ENCODE peak calls at places on chromosomes 12 and 14, in seven cellular contexts. Q is CD8-positive, alpha-beta memory T cell; U is esophagus muscularis mucosa; M is CD8-positive, alpha-beta T cell; A is dorsolateral prefrontal cortex; T is cardiac muscle cell; P is stomach. V is an unnamed sample.

GRCh38 chr12:3190101-3190500 is 112.9 kb downstream of the TSPAN9 start:
- DNase-seq in M (no peak), U (no peak), T (no peak), A (no peak), Q (no peak), P (no peak), V (no peak)

GRCh38 chr14:100654814-100655795 is 67.9 kb upstream of the BEGAIN start:
- DNase-seq in T (peak), Q (peak), P (peak), M (peak), A (no peak), U (no peak), V (no peak)

GRCh38 chr14:36661506-36662257 is at the start of gene PAX9:
- DNase-seq in T (peak), A (no peak), U (peak), P (peak), M (no peak), Q (no peak), V (no peak)

GRCh38 chr12:94202245-94203180 is 54.1 kb downstream of the PLXNC1 start:
- DNase-seq in P (no peak), U (no peak), A (no peak), Q (peak), T (no peak), M (no peak), V (no peak)

GRCh38 chr12:67290378-67290777 is 21.2 kb downstream of the CAND1 start:
- DNase-seq in T (no peak), P (no peak), U (no peak), A (no peak), Q (no peak), M (no peak), V (no peak)

GRCh38 chr14:69376439-69376838 is 21.7 kb downstream of the ERH start:
- DNase-seq in P (no peak), U (no peak), M (no peak), T (no peak), A (no peak), Q (no peak), V (no peak)

GRCh38 chr14:50000215-50001145 is 107.6 kb downstream of the ARF6 start:
- DNase-seq in T (peak), A (no peak), M (peak), P (peak), U (no peak), Q (peak), V (peak)

GRCh38 chr14:53430870-53431269 is 277.7 kb upstream of the DDHD1 start:
- DNase-seq in M (no peak), A (no peak), Q (no peak), P (no peak), U (no peak), T (no peak), V (no peak)

GRCh38 chr12:96483116-96483515 is 6.3 kb upstream of the CFAP54 start:
- DNase-seq in P (no peak), Q (no peak), M (no peak), U (no peak), A (no peak), T (no peak), V (no peak)

GRCh38 chr14:58048219-58048618 is 103.8 kb downstream of the ARMH4 start:
- DNase-seq in P (no peak), Q (no peak), U (no peak), M (no peak), T (peak), A (no peak), V (no peak)

GRCh38 chr14:96091941-96092411 is 52.8 kb downstream of the C14orf132 start:
- DNase-seq in Q (no peak), U (no peak), A (no peak), M (no peak), P (no peak), T (no peak), V (no peak)

GRCh38 chr14:55577229-55577628 is 2.8 kb upstream of the KTN1 start:
- DNase-seq in Q (no peak), P (no peak), U (no peak), A (no peak), T (no peak), M (no peak), V (no peak)

GRCh38 chr14:40417777-40418401 is 985.7 kb upstream of the FBXO33 start:
- DNase-seq in P (peak), M (no peak), A (no peak), U (no peak), Q (no peak), T (peak), V (no peak)

GRCh38 chr14:70654609-70655008 is 12.9 kb downstream of the TTC9 start:
- DNase-seq in Q (peak), P (no peak), T (no peak), A (no peak), U (no peak), M (no peak), V (no peak)

GRCh38 chr12:56838602-56839488 is 75.7 kb downstream of the HSD17B6 start:
- DNase-seq in U (no peak), M (no peak), T (no peak), Q (no peak), P (no peak), A (no peak), V (no peak)

GRCh38 chr12:3101309-3102022 is 24.3 kb downstream of the TSPAN9 start:
- DNase-seq in Q (no peak), U (no peak), A (no peak), T (no peak), P (no peak), M (no peak), V (no peak)

GRCh38 chr14:77457115-77457521 is 283 bp downstream of the VIPAS39 start:
- DNase-seq in P (no peak), Q (peak), U (no peak), M (no peak), T (peak), A (no peak), V (no peak)

GRCh38 chr14:75690010-75690409 is 29.0 kb downstream of the TTLL5 start:
- DNase-seq in M (no peak), U (no peak), T (no peak), P (no peak), Q (no peak), A (no peak), V (no peak)

GRCh38 chr12:129719426-129719825 is 184.4 kb downstream of the TMEM132D start:
- DNase-seq in U (peak), A (no peak), Q (no peak), M (no peak), P (no peak), T (no peak), V (no peak)

GRCh38 chr12:20272171-20272570 is 96.2 kb upstream of the PDE3A start:
- DNase-seq in M (no peak), A (no peak), Q (no peak), T (no peak), P (no peak), U (no peak), V (no peak)

GRCh38 chr12:48185181-48185919 is 1.9 kb downstream of the CCDC184 start:
- DNase-seq in Q (no peak), U (peak), A (peak), P (no peak), T (no peak), M (no peak), V (no peak)

GRCh38 chr14:71290301-71290700 is 383.0 kb downstream of the PCNX1 start:
- DNase-seq in A (no peak), Q (no peak), M (no peak), P (no peak), T (no peak), U (no peak), V (no peak)

GRCh38 chr14:66140213-66140918 is 345.8 kb upstream of the CCDC196 start:
- DNase-seq in U (no peak), T (no peak), M (no peak), A (no peak), Q (no peak), P (no peak), V (no peak)

GRCh38 chr14:54197369-54197768 is 199.4 kb upstream of the CDKN3 start:
- DNase-seq in T (no peak), M (no peak), Q (no peak), A (no peak), U (no peak), P (no peak), V (no peak)

GRCh38 chr12:57069522-57069921 is 9.1 kb downstream of the NEMP1 start:
- DNase-seq in T (peak), U (no peak), A (no peak), M (peak), Q (peak), P (peak), V (no peak)

GRCh38 chr14:32934891-32935633 is 3.6 kb upstream of the NPAS3 start:
- DNase-seq in P (no peak), T (peak), Q (no peak), M (no peak), U (no peak), A (no peak), V (no peak)

GRCh38 chr12:113888435-113888834 is 77.7 kb downstream of the RBM19 start:
- DNase-seq in P (no peak), Q (no peak), A (no peak), M (no peak), U (no peak), T (no peak), V (no peak)

GRCh38 chr12:122963928-122964240 is 2.4 kb downstream of the ABCB9 start:
- DNase-seq in A (peak), P (peak), U (no peak), M (no peak), T (no peak), Q (no peak), V (no peak)

GRCh38 chr14:89004195-89004594 is 179.7 kb downstream of the TTC8 start:
- DNase-seq in A (no peak), U (no peak), T (no peak), Q (no peak), P (no peak), M (no peak), V (no peak)

GRCh38 chr14:88995437-88996198 is 171.2 kb downstream of the TTC8 start:
- DNase-seq in P (no peak), Q (no peak), A (no peak), U (no peak), T (no peak), M (no peak), V (no peak)

GRCh38 chr14:88999137-88999536 is 174.7 kb downstream of the TTC8 start:
- DNase-seq in A (no peak), Q (no peak), T (no peak), P (no peak), U (no peak), M (no peak), V (no peak)

GRCh38 chr14:88998027-88998426 is 173.6 kb downstream of the TTC8 start:
- DNase-seq in M (no peak), P (no peak), Q (no peak), T (no peak), U (no peak), A (no peak), V (no peak)

GRCh38 chr14:89000007-89000942 is 175.8 kb downstream of the TTC8 start:
- DNase-seq in T (no peak), M (no peak), U (no peak), P (peak), A (no peak), Q (no peak), V (no peak)
- H3K27ac ChIP-seq in T (no peak), M (no peak), U (no peak), P (no peak), A (no peak), Q (no peak), V (no peak)

GRCh38 chr12:104973250-104973649 is 12.9 kb upstream of the NOPCHAP1 start:
- DNase-seq in A (no peak), U (no peak), Q (no peak), M (no peak), T (no peak), P (no peak), V (no peak)

GRCh38 chr12:104971276-104971675 is 13.2 kb upstream of the SLC41A2 start:
- DNase-seq in U (no peak), M (no peak), A (no peak), P (no peak), Q (no peak), T (no peak), V (no peak)

GRCh38 chr12:104976703-104977102 is 9.4 kb upstream of the NOPCHAP1 start:
- DNase-seq in M (no peak), A (no peak), U (no peak), P (no peak), Q (no peak), T (no peak), V (no peak)

GRCh38 chr12:104974626-104975290 is 11.4 kb upstream of the NOPCHAP1 start:
- DNase-seq in A (no peak), P (no peak), T (no peak), M (no peak), Q (no peak), U (no peak), V (no peak)

DNA sequence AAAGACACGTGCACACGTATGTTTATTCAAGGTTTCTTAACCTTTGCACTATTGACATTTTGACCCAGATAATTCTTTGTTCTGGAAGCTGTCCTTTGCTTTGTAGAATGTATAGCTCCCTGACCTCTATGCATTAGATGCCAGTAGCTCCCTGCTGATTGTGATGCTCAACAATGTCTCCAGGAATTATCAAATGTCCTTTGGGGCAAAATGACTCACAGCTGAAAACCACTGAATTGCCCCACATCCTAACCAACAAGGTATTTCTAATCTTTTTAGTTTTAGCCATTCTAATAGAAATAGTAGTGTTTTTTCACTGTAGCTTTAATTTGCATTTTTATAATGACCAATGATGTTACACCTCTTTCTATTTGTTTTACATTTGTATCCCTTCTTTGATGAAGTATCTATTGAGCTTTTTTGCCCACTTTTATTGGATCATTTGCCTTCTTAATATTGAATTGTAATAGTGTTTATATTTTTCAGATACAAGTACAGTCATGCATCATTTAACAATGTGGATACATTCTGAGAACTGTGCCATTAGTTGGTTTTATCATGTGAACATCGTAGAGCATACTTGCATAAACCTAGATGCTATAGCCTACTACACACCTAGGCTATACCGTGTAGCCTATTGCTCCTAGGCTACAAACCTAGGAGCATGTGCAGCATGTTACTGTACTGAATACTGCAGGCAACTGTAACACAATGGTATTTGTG is 10.3 kb upstream of the NOPCHAP1 start:
- DNase-seq in M (no peak), U (no peak), T (no peak), P (no peak), A (no peak), Q (no peak), V (no peak)
- H3K27ac ChIP-seq in M (no peak), U (no peak), T (no peak), P (no peak), A (no peak), Q (no peak), V (no peak)

GRCh38 chr12:77124767-77125166 is 59.4 kb upstream of the E2F7 start:
- DNase-seq in Q (no peak), U (no peak), A (no peak), M (no peak), T (no peak), P (no peak), V (no peak)

GRCh38 chr12:77120695-77121094 is 55.3 kb upstream of the E2F7 start:
- DNase-seq in Q (no peak), T (no peak), A (no peak), P (no peak), U (no peak), M (no peak), V (no peak)

GRCh38 chr12:77120156-77120555 is 54.8 kb upstream of the E2F7 start:
- DNase-seq in A (no peak), P (no peak), T (no peak), U (no peak), M (no peak), Q (no peak), V (no peak)

GRCh38 chr12:77122236-77122635 is 56.9 kb upstream of the E2F7 start:
- DNase-seq in P (no peak), A (no peak), T (no peak), U (no peak), M (no peak), Q (no peak), V (no peak)

DNA sequence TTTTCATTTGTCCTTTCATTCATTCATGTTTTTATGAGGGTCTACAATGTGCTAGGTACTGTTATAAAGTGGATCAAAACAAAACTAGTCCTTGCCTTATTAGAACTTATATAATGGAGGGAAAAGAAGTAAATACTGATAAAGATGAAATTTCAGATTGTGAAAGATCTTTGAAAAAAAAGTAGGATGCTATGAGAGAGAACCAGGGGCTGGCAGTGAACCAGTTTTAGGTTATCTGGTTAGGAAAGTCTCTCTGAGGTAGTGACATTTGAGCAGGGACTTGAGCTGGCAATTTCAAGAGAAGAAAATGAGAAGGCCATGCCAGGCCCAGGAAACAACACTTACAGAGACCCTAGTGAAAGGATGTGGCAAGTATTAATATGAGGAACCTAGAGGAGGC is 57.3 kb upstream of the E2F7 start:
- DNase-seq in U (no peak), A (no peak), Q (no peak), P (no peak), M (no peak), T (no peak), V (no peak)
- H3K27ac ChIP-seq in U (no peak), A (no peak), Q (no peak), P (no peak), M (no peak), T (no peak), V (no peak)

DNA sequence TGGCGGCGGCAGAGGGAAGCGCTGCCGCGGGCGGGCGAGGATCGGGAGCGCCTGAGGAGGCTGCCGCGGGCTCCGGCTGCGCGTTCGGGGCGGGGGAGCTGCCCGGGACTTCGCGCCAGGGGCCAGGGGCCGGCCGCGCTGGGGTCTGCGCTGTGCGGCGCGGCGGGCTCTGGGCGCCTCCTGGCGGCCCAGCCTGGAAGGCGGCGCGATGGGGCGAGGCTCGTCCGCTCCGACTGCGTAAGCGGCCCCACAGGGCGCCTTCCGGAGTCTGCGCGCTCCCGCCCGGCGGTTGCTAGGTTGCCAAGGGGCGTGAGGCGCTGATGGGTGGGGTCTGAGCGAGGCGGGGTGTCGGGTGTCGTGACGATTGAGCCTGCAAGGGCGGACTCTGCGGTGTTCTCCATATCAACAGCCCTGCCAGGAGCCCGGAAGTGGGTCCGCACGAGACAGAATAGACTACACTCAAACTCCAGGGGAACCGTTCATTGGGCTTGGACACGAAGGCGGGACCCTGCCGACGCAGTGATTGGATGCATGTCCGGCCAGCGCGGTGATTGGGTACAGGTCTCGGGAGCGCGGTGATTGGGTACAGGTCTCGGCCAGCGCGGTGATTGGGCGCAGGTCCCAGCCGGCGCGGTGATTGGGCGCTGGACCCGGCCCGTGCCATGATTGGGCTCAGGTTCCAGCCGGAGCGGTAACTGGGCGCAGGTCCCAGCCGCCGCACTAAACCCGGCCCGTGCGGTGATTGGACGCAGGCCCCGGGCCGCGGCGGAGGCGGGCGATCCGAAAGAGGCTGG is at the start of gene TEDC1:
- DNase-seq in M (peak), A (peak), Q (peak), P (peak), U (peak), T (peak), V (peak)
- H3K27ac ChIP-seq in M (peak), A (peak), Q (peak), P (peak), U (peak), T (peak), V (peak)

GRCh38 chr12:55132816-55133215 is 6.6 kb downstream of the OR9K2 start:
- DNase-seq in P (no peak), T (no peak), U (no peak), M (no peak), Q (no peak), A (no peak), V (no peak)
- H3K27ac ChIP-seq in P (no peak), T (no peak), U (no peak), M (no peak), Q (no peak), A (no peak), V (no peak)

DNA sequence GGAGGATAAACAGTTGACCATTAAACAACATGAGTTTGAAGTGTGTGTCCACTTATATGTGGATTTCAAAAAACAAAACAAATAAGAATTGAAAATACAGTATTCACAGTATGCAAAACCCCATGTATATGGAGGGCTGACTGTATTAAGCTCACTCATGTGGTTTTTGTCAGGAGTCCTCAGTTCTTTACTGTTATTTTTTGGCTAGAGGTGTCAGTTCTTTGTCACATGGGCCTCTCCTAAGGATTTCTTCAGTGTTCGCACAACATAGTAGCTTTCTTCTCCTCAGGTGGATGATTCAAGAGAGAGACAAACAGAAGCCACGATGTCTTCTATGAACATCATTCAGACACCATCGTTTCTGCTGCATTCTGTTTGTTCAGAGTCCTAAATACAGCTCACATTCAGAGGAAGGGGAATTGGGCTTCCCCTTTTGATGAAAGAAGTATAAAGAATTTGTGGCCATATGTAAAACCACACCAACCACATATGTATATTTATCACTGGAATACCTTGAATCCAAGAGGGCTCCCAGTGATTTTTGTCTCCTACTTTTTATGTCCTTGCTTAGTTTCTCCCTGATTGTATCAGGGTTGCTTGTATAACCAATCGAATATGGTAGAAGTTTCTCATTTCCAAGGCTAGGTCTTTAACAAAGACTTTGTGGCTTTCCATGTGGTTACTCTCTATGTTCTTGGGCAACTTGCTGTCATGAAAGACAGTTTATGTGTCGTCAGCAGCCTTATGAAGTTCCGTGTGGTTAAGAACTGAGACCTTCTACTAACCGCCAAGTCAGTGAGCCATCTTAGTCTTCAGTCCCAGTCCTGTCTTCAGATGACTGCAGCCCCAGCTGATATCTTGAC is 18.9 kb downstream of the MNAT1 start:
- DNase-seq in T (no peak), P (no peak), U (no peak), M (peak), A (no peak), Q (peak), V (peak)
- H3K27ac ChIP-seq in T (no peak), P (no peak), U (no peak), M (no peak), A (no peak), Q (no peak), V (no peak)

GRCh38 chr12:7060353-7060954 is at the start of gene C1S:
- DNase-seq in A (no peak), M (no peak), P (peak), Q (no peak), T (peak), U (peak), V (no peak)
- H3K27ac ChIP-seq in A (peak), M (no peak), P (peak), Q (no peak), T (no peak), U (peak), V (no peak)

GRCh38 chr12:104670439-104671406 is 214.0 kb downstream of the CHST11 start:
- DNase-seq in T (no peak), A (no peak), Q (no peak), P (no peak), M (no peak), U (no peak), V (no peak)
- H3K27ac ChIP-seq in T (peak), A (peak), Q (no peak), P (peak), M (no peak), U (peak), V (peak)